ENCODE peak calls at places on chromosomes 16 and 17, in eight cellular contexts. H is HCT116, I is lower lobe of right lung, N is fibroblast of lung, X is SJSA1, C is tibial artery, G is A549, Q is transverse colon. M is an unnamed sample. For H3K9me3, the result is how much of the 10 kb centered on the place peaks cover.

GRCh38 chr16:23434380-23434779 is 18.6 kb downstream of the COG7 start:
- DNase-seq in H (peak), I (no peak), N (peak), X (peak), C (no peak), G (peak), Q (no peak), M (peak)

GRCh38 chr16:61936522-61936921 is 99.7 kb downstream of the CDH8 start:
- DNase-seq in H (no peak), I (no peak), N (no peak), X (no peak), C (no peak), G (no peak), Q (no peak), M (no peak)

GRCh38 chr16:49734330-49734729 is 121.6 kb downstream of the ZNF423 start:
- DNase-seq in H (no peak), I (no peak), N (no peak), X (no peak), C (no peak), G (no peak), Q (no peak), M (peak)

GRCh38 chr16:77250395-77250794 is 51.2 kb downstream of the SYCE1L start:
- DNase-seq in H (no peak), I (no peak), N (peak), X (no peak), C (no peak), G (no peak), Q (no peak), M (no peak)

GRCh38 chr17:59505610-59506276 is 59.7 kb upstream of the DHX40 start:
- DNase-seq in H (no peak), I (no peak), N (peak), X (no peak), C (no peak), G (no peak), Q (no peak), M (no peak)

GRCh38 chr16:86200722-86201121 is 301.8 kb downstream of the IRF8 start:
- DNase-seq in H (no peak), I (no peak), N (no peak), X (no peak), C (no peak), G (no peak), Q (no peak), M (no peak)

GRCh38 chr16:89033796-89034572 is 57.0 kb upstream of the CBFA2T3 start:
- DNase-seq in H (no peak), I (peak), N (no peak), X (no peak), C (no peak), G (no peak), Q (no peak), M (no peak)

GRCh38 chr17:35716897-35717839 is 14.3 kb upstream of the RASL10B start:
- DNase-seq in H (no peak), I (no peak), N (peak), X (no peak), C (no peak), G (no peak), Q (no peak), M (no peak)

GRCh38 chr17:61837175-61838051 is 25.9 kb downstream of the BRIP1 start:
- DNase-seq in H (peak), I (peak), N (peak), X (peak), C (no peak), G (peak), Q (peak), M (peak)

GRCh38 chr17:58587713-58588117 is 73.3 kb upstream of the MTMR4 start:
- DNase-seq in H (peak), I (peak), N (peak), X (peak), C (peak), G (peak), Q (peak), M (peak)

GRCh38 chr17:46151762-46152161 is 41.5 kb downstream of the KANSL1 start:
- DNase-seq in H (no peak), I (no peak), N (peak), X (no peak), C (no peak), G (no peak), Q (no peak), M (no peak)

GRCh38 chr16:9351841-9352434 is 260.5 kb downstream of the HAPSTR1 start:
- DNase-seq in H (no peak), I (no peak), N (no peak), X (no peak), C (no peak), G (no peak), Q (no peak), M (no peak)
- H3K9me3 ChIP-seq in H (under half), I (under half), N (under half), X (under half), C (under half), G (under half), Q (under half), M (under half)

GRCh38 chr16:65937455-65937854 is 429.0 kb upstream of the CDH5 start:
- DNase-seq in H (no peak), I (no peak), N (no peak), X (no peak), C (no peak), G (no peak), Q (no peak), M (no peak)
- H3K9me3 ChIP-seq in H (under half), I (under half), N (under half), X (under half), C (under half), G (under half), Q (under half), M (under half)

GRCh38 chr16:912322-912683 is 58.5 kb downstream of the LMF1 start:
- DNase-seq in H (no peak), I (no peak), N (no peak), X (no peak), C (no peak), G (no peak), Q (no peak), M (no peak)

GRCh38 chr16:914453-914852 is 56.3 kb downstream of the LMF1 start:
- DNase-seq in H (peak), I (no peak), N (peak), X (no peak), C (no peak), G (no peak), Q (no peak), M (no peak)

GRCh38 chr16:912684-913613 is 57.8 kb downstream of the LMF1 start:
- DNase-seq in H (no peak), I (no peak), N (no peak), X (no peak), C (no peak), G (no peak), Q (no peak), M (no peak)

GRCh38 chr16:915546-915945 is 55.2 kb downstream of the LMF1 start:
- DNase-seq in H (no peak), I (no peak), N (no peak), X (no peak), C (no peak), G (no peak), Q (no peak), M (no peak)

DNA sequence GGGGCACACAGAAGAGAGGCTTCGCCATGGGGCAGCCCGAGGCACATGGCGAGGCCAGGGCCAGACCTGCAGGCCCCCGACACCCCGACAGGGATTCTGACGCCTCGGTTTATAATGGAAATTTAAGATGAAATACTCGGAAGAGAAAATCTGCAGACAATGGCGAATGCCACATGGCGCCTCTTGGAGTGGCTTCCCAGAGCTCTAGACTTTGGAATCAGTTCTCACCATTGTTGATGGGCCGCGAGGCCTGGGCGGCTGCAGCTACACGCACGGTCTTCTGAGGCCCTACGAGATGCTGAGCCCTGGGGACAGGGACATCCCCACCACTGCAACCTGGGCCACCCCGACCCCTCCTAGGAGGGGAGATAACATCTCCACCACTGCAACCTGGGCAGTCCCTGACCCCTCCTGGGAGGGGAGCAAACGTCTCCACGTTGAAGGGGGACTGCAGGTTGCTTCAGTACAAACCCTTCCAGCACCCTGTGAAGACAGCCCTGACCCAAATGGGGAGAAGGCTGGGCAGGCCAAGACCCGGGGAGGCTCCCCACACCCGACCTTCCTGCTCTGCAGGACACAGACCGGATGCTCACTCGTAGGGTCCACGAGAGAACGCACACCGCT is 56.9 kb downstream of the LMF1 start:
- DNase-seq in H (no peak), I (no peak), N (no peak), X (no peak), C (no peak), G (no peak), Q (no peak), M (no peak)
- H3K9me3 ChIP-seq in H (under half), I (under half), N (under half), X (under half), C (under half), G (under half), Q (under half), M (under half)

GRCh38 chr16:57738844-57739243 is 3.3 kb downstream of the KATNB1 start:
- DNase-seq in H (no peak), I (no peak), N (no peak), X (no peak), C (no peak), G (no peak), Q (no peak), M (no peak)
- H3K9me3 ChIP-seq in H (under half), I (under half), N (under half), X (under half), C (under half), G (under half), Q (under half), M (under half)

GRCh38 chr16:68563631-68564366 is 24.7 kb downstream of the ZFP90 start:
- DNase-seq in H (no peak), I (no peak), N (no peak), X (peak), C (no peak), G (no peak), Q (no peak), M (no peak)
- H3K9me3 ChIP-seq in H (under half), I (half or more), N (under half), X (half or more), C (half or more), G (half or more), Q (half or more), M (under half)

GRCh38 chr16:56982695-56983094 is 6.7 kb upstream of the NLRC5 start:
- DNase-seq in H (no peak), I (no peak), N (no peak), X (no peak), C (peak), G (no peak), Q (no peak), M (no peak)
- H3K9me3 ChIP-seq in H (under half), I (under half), N (under half), X (under half), C (under half), G (under half), Q (under half), M (under half)

GRCh38 chr17:56887552-56888467 is 26.0 kb downstream of the TRIM25 start:
- DNase-seq in H (peak), I (no peak), N (no peak), X (no peak), C (no peak), G (no peak), Q (peak), M (no peak)
- H3K9me3 ChIP-seq in H (under half), I (under half), N (under half), X (under half), C (under half), G (under half), Q (under half), M (under half)

GRCh38 chr17:22265807-22266206 is 573.5 kb downstream of the KCNJ18 start:
- DNase-seq in H (no peak), I (no peak), N (no peak), X (no peak), C (no peak), G (no peak), Q (no peak), M (no peak)
- H3K9me3 ChIP-seq in H (under half), I (under half), N (under half), X (under half), C (under half), G (under half), Q (under half), M (under half)

GRCh38 chr16:35908942-35909341 is 2449.5 kb downstream of the TP53TG3F start:
- DNase-seq in H (peak), I (no peak), N (no peak), X (no peak), C (no peak), G (no peak), Q (no peak), M (no peak)
- H3K9me3 ChIP-seq in H (under half), I (under half), N (under half), X (under half), C (under half), G (under half), Q (under half), M (under half)